ENCODE peak calls at places on chromosomes 7 and 10, in seven cellular contexts. X, O, H, Z, Y, M and J are unnamed samples.

GRCh38 chr10:32957341-32958084 is 517 bp downstream of the ITGB1 start:
- DNase-seq in X (no peak), Z (peak), H (peak), Y (peak), O (peak), M (no peak), J (peak)

GRCh38 chr10:64041185-64041988 is 520.2 kb downstream of the REEP3 start:
- DNase-seq in H (peak), Y (peak), M (peak), X (peak), O (peak), Z (peak), J (peak)

GRCh38 chr7:92758796-92759431 is 77.5 kb downstream of the CDK6 start:
- DNase-seq in Y (no peak), X (no peak), O (no peak), M (no peak), Z (no peak), H (no peak), J (no peak)

GRCh38 chr10:66167816-66168215 is 758.0 kb upstream of the LRRTM3 start:
- DNase-seq in Z (no peak), H (peak), Y (no peak), M (no peak), O (no peak), X (no peak), J (no peak)

GRCh38 chr10:58998924-58999713 is 177.3 kb upstream of the PHYHIPL start:
- DNase-seq in O (peak), Y (peak), M (peak), H (no peak), X (peak), Z (no peak), J (no peak)

GRCh38 chr7:134943785-134944400 is 42.4 kb upstream of the AGBL3 start:
- DNase-seq in Y (no peak), H (peak), M (no peak), Z (no peak), O (no peak), X (no peak), J (no peak)

GRCh38 chr10:42979730-42980467 is 97.0 kb upstream of the RET start:
- DNase-seq in M (no peak), O (peak), X (no peak), H (no peak), Y (no peak), Z (no peak), J (peak)

GRCh38 chr10:28906934-28907333 is 229.6 kb downstream of the BAMBI start:
- DNase-seq in M (no peak), Y (no peak), H (peak), O (no peak), Z (no peak), X (no peak), J (no peak)

GRCh38 chr7:46454796-46455195 is 533.7 kb upstream of the IGFBP3 start:
- DNase-seq in H (no peak), Y (no peak), M (no peak), Z (no peak), O (no peak), X (no peak), J (no peak)

GRCh38 chr7:975702-976473 is 539 bp upstream of the COX19 start:
- DNase-seq in X (no peak), Z (no peak), H (no peak), M (no peak), O (peak), Y (no peak), J (no peak)

GRCh38 chr10:73876566-73876965 is 2.2 kb upstream of the CAMK2G start:
- DNase-seq in Y (no peak), H (no peak), Z (no peak), M (no peak), O (no peak), X (no peak), J (no peak)

GRCh38 chr10:111131168-111131799 is 54.5 kb downstream of the ADRA2A start:
- DNase-seq in Y (no peak), M (no peak), H (no peak), O (peak), Z (no peak), X (no peak), J (no peak)

GRCh38 chr10:55400075-55400474 is 599.0 kb upstream of the PCDH15 start:
- DNase-seq in M (no peak), O (no peak), Z (no peak), H (peak), X (no peak), Y (no peak), J (no peak)

GRCh38 chr7:124649397-124650029 is 116.1 kb downstream of the GPR37 start:
- DNase-seq in X (no peak), O (no peak), M (no peak), Z (no peak), H (peak), Y (no peak), J (no peak)

GRCh38 chr7:44184221-44184873 is 4.9 kb downstream of the GCK start:
- DNase-seq in M (peak), O (no peak), X (peak), Y (no peak), H (peak), Z (no peak), J (no peak)